ENCODE peak calls at places on chromosomes 12 and 14, in six cellular contexts. K is ovary; B is CD8-positive, alpha-beta T cell; O is aorta; L is T-helper 1 cell; C is NCI-H1105. H is an unnamed sample.

GRCh38 chr12:9697619-9698018 is 28.1 kb downstream of the CLEC2D start:
- DNase-seq in C (no peak), K (no peak), B (no peak), O (no peak), L (no peak), H (no peak)

GRCh38 chr14:42299692-42300091 is 693.0 kb downstream of the LRFN5 start:
- DNase-seq in O (no peak), L (no peak), K (no peak), B (no peak), C (no peak), H (no peak)

GRCh38 chr12:2644678-2645405 is 149.9 kb upstream of the FKBP4 start:
- DNase-seq in C (no peak), B (no peak), O (no peak), L (no peak), K (no peak), H (no peak)

GRCh38 chr14:101108579-101109346 is 205.2 kb upstream of the RTL1 start:
- DNase-seq in L (no peak), B (no peak), C (no peak), K (no peak), O (peak), H (peak)

GRCh38 chr12:77213316-77213715 is 147.9 kb upstream of the E2F7 start:
- DNase-seq in B (no peak), K (no peak), C (no peak), O (no peak), L (no peak), H (no peak)

GRCh38 chr12:26112703-26113147 is 12.1 kb downstream of the BHLHE41 start:
- DNase-seq in O (no peak), B (no peak), C (no peak), L (no peak), K (no peak), H (no peak)

GRCh38 chr12:4121506-4122020 is 152.0 kb upstream of the CCND2 start:
- DNase-seq in B (no peak), K (no peak), L (no peak), O (no peak), C (no peak), H (no peak)

GRCh38 chr12:6267007-6267721 is 43.3 kb upstream of the PLEKHG6 start:
- DNase-seq in O (no peak), K (no peak), C (peak), L (no peak), B (no peak), H (no peak)

GRCh38 chr14:50342211-50343080 is 30.3 kb downstream of the DMAC2L start:
- DNase-seq in L (no peak), C (peak), K (peak), B (peak), O (no peak), H (peak)

GRCh38 chr12:79776111-79776510 is 85.3 kb upstream of the PAWR start:
- DNase-seq in B (no peak), K (no peak), C (no peak), O (no peak), L (no peak), H (no peak)

GRCh38 chr14:68542346-68542745 is 250.5 kb downstream of the ZFP36L1 start:
- DNase-seq in K (no peak), C (no peak), L (no peak), O (no peak), B (no peak), H (peak)

GRCh38 chr12:48180424-48180823 is 3.0 kb upstream of the CCDC184 start:
- DNase-seq in B (no peak), C (no peak), O (no peak), L (no peak), K (no peak), H (no peak)

GRCh38 chr12:66011731-66012130 is 118.8 kb downstream of the LLPH start:
- DNase-seq in K (no peak), O (no peak), C (no peak), L (no peak), B (no peak), H (no peak)

GRCh38 chr14:55339770-55340169 is 68.5 kb downstream of the FBXO34 start:
- DNase-seq in O (no peak), B (no peak), C (no peak), L (no peak), K (no peak), H (no peak)

GRCh38 chr14:83556746-83557460 is 1973.0 kb upstream of the FLRT2 start:
- DNase-seq in B (no peak), L (no peak), K (no peak), O (no peak), C (no peak), H (no peak)

GRCh38 chr14:54683882-54684794 is 117.2 kb downstream of the SAMD4A start:
- DNase-seq in K (peak), B (no peak), C (no peak), O (peak), L (no peak), H (peak)

GRCh38 chr12:51863921-51864700 is 15.6 kb upstream of the FIGNL2 start:
- DNase-seq in L (no peak), O (peak), C (no peak), K (no peak), B (no peak), H (no peak)

GRCh38 chr14:55813635-55814034 is 233.6 kb downstream of the KTN1 start:
- DNase-seq in O (no peak), B (no peak), K (no peak), C (no peak), L (no peak), H (no peak)

GRCh38 chr12:57756406-57757341 is 1.8 kb downstream of the MARCHF9 start:
- DNase-seq in K (no peak), C (no peak), B (peak), O (peak), L (no peak), H (no peak)

GRCh38 chr14:34461334-34462131 is 507 bp downstream of the SPTSSA start:
- DNase-seq in L (peak), K (peak), O (no peak), B (peak), C (peak), H (peak)

GRCh38 chr12:122790393-122791075 is 16.2 kb downstream of the CCDC62 start:
- DNase-seq in O (no peak), B (no peak), L (no peak), K (no peak), C (no peak), H (no peak)

GRCh38 chr12:69620921-69621320 is 10.2 kb upstream of the LRRC10 start:
- DNase-seq in C (no peak), B (no peak), L (no peak), O (no peak), K (no peak), H (no peak)

GRCh38 chr12:2749580-2749979 is 45.2 kb upstream of the FKBP4 start:
- DNase-seq in B (no peak), L (no peak), C (no peak), O (no peak), K (no peak), H (no peak)

GRCh38 chr14:63045612-63046320 is 508 bp upstream of the KCNH5 start:
- DNase-seq in L (no peak), C (peak), O (peak), B (no peak), K (peak), H (no peak)

GRCh38 chr12:24709201-24709600 is 239.7 kb downstream of the BCAT1 start:
- DNase-seq in C (no peak), O (no peak), L (no peak), B (no peak), K (no peak), H (no peak)

GRCh38 chr14:104925941-104926609 is 1.4 kb downstream of the PLD4 start:
- DNase-seq in L (no peak), C (no peak), K (no peak), B (no peak), O (peak), H (no peak)

GRCh38 chr12:81627336-81628189 is 131.6 kb downstream of the PPFIA2 start:
- DNase-seq in K (no peak), B (no peak), L (no peak), C (peak), O (no peak), H (no peak)

GRCh38 chr12:109612975-109613502 is 39.4 kb downstream of the MVK start:
- DNase-seq in C (no peak), O (no peak), B (no peak), L (no peak), K (no peak), H (no peak)

GRCh38 chr12:85621041-85621440 is 215.2 kb downstream of the RASSF9 start:
- DNase-seq in O (no peak), L (no peak), C (no peak), B (no peak), K (no peak), H (no peak)